ENCODE peak calls at places on chromosomes 2 and 18, in ten cellular contexts. One of them, this sample, is unnamed.

GRCh38 chr2:134190062-134190806 is 63.6 kb upstream of the MGAT5 start:
- DNase-seq in NCI-H1417: no peak
- DNase-seq in gastrocnemius medialis: no peak
- DNase-seq in progenitor cell of endocrine pancreas: no peak
- DNase-seq in DMS 273 treated with DMSO at 0.1 percent for 48 hours: no peak
- DNase-seq in AG04450: no peak
- DNase-seq in activated CD8-positive, alpha-beta memory T cell treated with anti-CD3 and anti-CD28 coated beads for 1 hour: no peak
- DNase-seq in hippocampal formation: no peak
- DNase-seq in naive B cell: no peak
- DNase-seq in GM04504: no peak
- DNase-seq in this sample: no peak

GRCh38 chr2:32683520-32684086 is 55.8 kb downstream of the TTC27 start:
- DNase-seq in NCI-H1417: no peak
- DNase-seq in gastrocnemius medialis: no peak
- DNase-seq in progenitor cell of endocrine pancreas: no peak
- DNase-seq in DMS 273 treated with DMSO at 0.1 percent for 48 hours: no peak
- DNase-seq in AG04450: no peak
- DNase-seq in activated CD8-positive, alpha-beta memory T cell treated with anti-CD3 and anti-CD28 coated beads for 1 hour: no peak
- DNase-seq in hippocampal formation: no peak
- DNase-seq in naive B cell: no peak
- DNase-seq in GM04504: no peak
- DNase-seq in this sample: no peak

GRCh38 chr2:231907765-231908164 is 18.4 kb downstream of the NPPC start:
- DNase-seq in NCI-H1417: no peak
- DNase-seq in gastrocnemius medialis: no peak
- DNase-seq in progenitor cell of endocrine pancreas: no peak
- DNase-seq in DMS 273 treated with DMSO at 0.1 percent for 48 hours: no peak
- DNase-seq in AG04450: no peak
- DNase-seq in activated CD8-positive, alpha-beta memory T cell treated with anti-CD3 and anti-CD28 coated beads for 1 hour: no peak
- DNase-seq in hippocampal formation: no peak
- DNase-seq in naive B cell: no peak
- DNase-seq in GM04504: no peak
- DNase-seq in this sample: no peak

GRCh38 chr2:121356058-121356640 is 71.1 kb upstream of the TFCP2L1 start:
- DNase-seq in NCI-H1417: peak
- DNase-seq in gastrocnemius medialis: no peak
- DNase-seq in progenitor cell of endocrine pancreas: peak
- DNase-seq in DMS 273 treated with DMSO at 0.1 percent for 48 hours: peak
- DNase-seq in AG04450: no peak
- DNase-seq in activated CD8-positive, alpha-beta memory T cell treated with anti-CD3 and anti-CD28 coated beads for 1 hour: no peak
- DNase-seq in hippocampal formation: peak
- DNase-seq in naive B cell: no peak
- DNase-seq in GM04504: peak
- DNase-seq in this sample: no peak

GRCh38 chr2:207223051-207223450 is 57.3 kb upstream of the KLF7 start:
- DNase-seq in NCI-H1417: no peak
- DNase-seq in gastrocnemius medialis: no peak
- DNase-seq in progenitor cell of endocrine pancreas: no peak
- DNase-seq in DMS 273 treated with DMSO at 0.1 percent for 48 hours: no peak
- DNase-seq in AG04450: peak
- DNase-seq in activated CD8-positive, alpha-beta memory T cell treated with anti-CD3 and anti-CD28 coated beads for 1 hour: no peak
- DNase-seq in hippocampal formation: no peak
- DNase-seq in naive B cell: no peak
- DNase-seq in GM04504: peak
- DNase-seq in this sample: no peak

GRCh38 chr2:224085246-224085645 is 46.2 kb upstream of the SERPINE2 start:
- DNase-seq in NCI-H1417: no peak
- DNase-seq in gastrocnemius medialis: no peak
- DNase-seq in progenitor cell of endocrine pancreas: no peak
- DNase-seq in DMS 273 treated with DMSO at 0.1 percent for 48 hours: no peak
- DNase-seq in AG04450: no peak
- DNase-seq in activated CD8-positive, alpha-beta memory T cell treated with anti-CD3 and anti-CD28 coated beads for 1 hour: no peak
- DNase-seq in hippocampal formation: no peak
- DNase-seq in naive B cell: no peak
- DNase-seq in GM04504: peak
- DNase-seq in this sample: no peak

GRCh38 chr2:240791821-240792657 is 28.0 kb downstream of the KIF1A start:
- DNase-seq in NCI-H1417: no peak
- DNase-seq in gastrocnemius medialis: no peak
- DNase-seq in progenitor cell of endocrine pancreas: no peak
- DNase-seq in DMS 273 treated with DMSO at 0.1 percent for 48 hours: no peak
- DNase-seq in AG04450: no peak
- DNase-seq in activated CD8-positive, alpha-beta memory T cell treated with anti-CD3 and anti-CD28 coated beads for 1 hour: no peak
- DNase-seq in hippocampal formation: peak
- DNase-seq in naive B cell: no peak
- DNase-seq in GM04504: no peak
- DNase-seq in this sample: no peak

GRCh38 chr2:67070826-67071225 is 326.3 kb upstream of the ETAA1 start:
- DNase-seq in NCI-H1417: no peak
- DNase-seq in gastrocnemius medialis: no peak
- DNase-seq in progenitor cell of endocrine pancreas: no peak
- DNase-seq in DMS 273 treated with DMSO at 0.1 percent for 48 hours: no peak
- DNase-seq in AG04450: no peak
- DNase-seq in activated CD8-positive, alpha-beta memory T cell treated with anti-CD3 and anti-CD28 coated beads for 1 hour: no peak
- DNase-seq in hippocampal formation: no peak
- DNase-seq in naive B cell: no peak
- DNase-seq in GM04504: no peak
- DNase-seq in this sample: no peak

GRCh38 chr2:201149064-201149820 is 33.3 kb downstream of the CFLAR start:
- DNase-seq in NCI-H1417: no peak
- DNase-seq in gastrocnemius medialis: no peak
- DNase-seq in progenitor cell of endocrine pancreas: no peak
- DNase-seq in DMS 273 treated with DMSO at 0.1 percent for 48 hours: no peak
- DNase-seq in AG04450: no peak
- DNase-seq in activated CD8-positive, alpha-beta memory T cell treated with anti-CD3 and anti-CD28 coated beads for 1 hour: no peak
- DNase-seq in hippocampal formation: no peak
- DNase-seq in naive B cell: no peak
- DNase-seq in GM04504: peak
- DNase-seq in this sample: no peak

GRCh38 chr2:182077451-182078142 is 91.9 kb downstream of the PPP1R1C start:
- DNase-seq in NCI-H1417: peak
- DNase-seq in gastrocnemius medialis: no peak
- DNase-seq in progenitor cell of endocrine pancreas: no peak
- DNase-seq in DMS 273 treated with DMSO at 0.1 percent for 48 hours: peak
- DNase-seq in AG04450: peak
- DNase-seq in activated CD8-positive, alpha-beta memory T cell treated with anti-CD3 and anti-CD28 coated beads for 1 hour: no peak
- DNase-seq in hippocampal formation: peak
- DNase-seq in naive B cell: peak
- DNase-seq in GM04504: peak
- DNase-seq in this sample: no peak

GRCh38 chr2:162184362-162184761 is 32.3 kb upstream of the GCG start:
- DNase-seq in NCI-H1417: no peak
- DNase-seq in gastrocnemius medialis: no peak
- DNase-seq in progenitor cell of endocrine pancreas: no peak
- DNase-seq in DMS 273 treated with DMSO at 0.1 percent for 48 hours: peak
- DNase-seq in AG04450: no peak
- DNase-seq in activated CD8-positive, alpha-beta memory T cell treated with anti-CD3 and anti-CD28 coated beads for 1 hour: no peak
- DNase-seq in hippocampal formation: no peak
- DNase-seq in naive B cell: no peak
- DNase-seq in GM04504: no peak
- DNase-seq in this sample: no peak

GRCh38 chr18:70454705-70455322 is 166.0 kb downstream of the SOCS6 start:
- DNase-seq in NCI-H1417: peak
- DNase-seq in gastrocnemius medialis: no peak
- DNase-seq in progenitor cell of endocrine pancreas: peak
- DNase-seq in DMS 273 treated with DMSO at 0.1 percent for 48 hours: no peak
- DNase-seq in AG04450: peak
- DNase-seq in activated CD8-positive, alpha-beta memory T cell treated with anti-CD3 and anti-CD28 coated beads for 1 hour: no peak
- DNase-seq in hippocampal formation: no peak
- DNase-seq in naive B cell: no peak
- DNase-seq in GM04504: peak
- DNase-seq in this sample: peak

GRCh38 chr2:42566837-42567251 is 1.6 kb upstream of the MTA3 start:
- DNase-seq in NCI-H1417: no peak
- DNase-seq in gastrocnemius medialis: no peak
- DNase-seq in progenitor cell of endocrine pancreas: no peak
- DNase-seq in DMS 273 treated with DMSO at 0.1 percent for 48 hours: no peak
- DNase-seq in AG04450: no peak
- DNase-seq in activated CD8-positive, alpha-beta memory T cell treated with anti-CD3 and anti-CD28 coated beads for 1 hour: no peak
- DNase-seq in hippocampal formation: no peak
- DNase-seq in naive B cell: no peak
- DNase-seq in GM04504: no peak
- DNase-seq in this sample: no peak